ENCODE peak calls at places on chromosome 5, in five cellular contexts. One of them, this sample, is unnamed.

GRCh38 chr5:172699999-172700685 is 59.1 kb downstream of the NEURL1B start:
- DNase-seq in GM06990: no peak
- DNase-seq in fibroblast of the aortic adventitia: no peak
- DNase-seq in skeletal muscle cell: no peak
- DNase-seq in gastrocnemius medialis: no peak
- DNase-seq in this sample: no peak

GRCh38 chr5:172156541-172156994 is 31.5 kb downstream of the STK10 start:
- DNase-seq in GM06990: no peak
- DNase-seq in fibroblast of the aortic adventitia: no peak
- DNase-seq in skeletal muscle cell: no peak
- DNase-seq in gastrocnemius medialis: no peak
- DNase-seq in this sample: no peak

GRCh38 chr5:6450235-6450860 is 1.7 kb downstream of the UBE2QL1 start:
- DNase-seq in GM06990: no peak
- DNase-seq in fibroblast of the aortic adventitia: no peak
- DNase-seq in skeletal muscle cell: no peak
- DNase-seq in gastrocnemius medialis: no peak
- DNase-seq in this sample: no peak

GRCh38 chr5:69335341-69335975 is 2.9 kb upstream of the CCDC125 start:
- DNase-seq in GM06990: no peak
- DNase-seq in fibroblast of the aortic adventitia: no peak
- DNase-seq in skeletal muscle cell: no peak
- DNase-seq in gastrocnemius medialis: no peak
- DNase-seq in this sample: no peak

GRCh38 chr5:72255670-72256069 is 64.4 kb downstream of the MRPS27 start:
- DNase-seq in GM06990: no peak
- DNase-seq in fibroblast of the aortic adventitia: no peak
- DNase-seq in skeletal muscle cell: no peak
- DNase-seq in gastrocnemius medialis: no peak
- DNase-seq in this sample: no peak

GRCh38 chr5:55160493-55161209 is 680 bp downstream of the GPX8 start:
- DNase-seq in GM06990: no peak
- DNase-seq in fibroblast of the aortic adventitia: peak
- DNase-seq in skeletal muscle cell: peak
- DNase-seq in gastrocnemius medialis: peak
- DNase-seq in this sample: peak

GRCh38 chr5:56910123-56910951 is 941 bp downstream of the SETD9 start:
- DNase-seq in GM06990: no peak
- DNase-seq in fibroblast of the aortic adventitia: no peak
- DNase-seq in skeletal muscle cell: no peak
- DNase-seq in gastrocnemius medialis: no peak
- DNase-seq in this sample: no peak

GRCh38 chr5:133113331-133114061 is 61.7 kb downstream of the HSPA4 start:
- DNase-seq in GM06990: no peak
- DNase-seq in fibroblast of the aortic adventitia: peak
- DNase-seq in skeletal muscle cell: peak
- DNase-seq in gastrocnemius medialis: peak
- DNase-seq in this sample: peak

GRCh38 chr5:43000198-43000840 is 39.8 kb downstream of the ANXA2R start:
- DNase-seq in GM06990: no peak
- DNase-seq in fibroblast of the aortic adventitia: peak
- DNase-seq in skeletal muscle cell: no peak
- DNase-seq in gastrocnemius medialis: no peak
- DNase-seq in this sample: no peak

GRCh38 chr5:158881076-158881880 is 218.4 kb downstream of the EBF1 start:
- DNase-seq in GM06990: peak
- DNase-seq in fibroblast of the aortic adventitia: no peak
- DNase-seq in skeletal muscle cell: no peak
- DNase-seq in gastrocnemius medialis: no peak
- DNase-seq in this sample: no peak

GRCh38 chr5:179211631-179212030 is 133.6 kb downstream of the ADAMTS2 start:
- DNase-seq in GM06990: no peak
- DNase-seq in fibroblast of the aortic adventitia: no peak
- DNase-seq in skeletal muscle cell: no peak
- DNase-seq in gastrocnemius medialis: no peak
- DNase-seq in this sample: no peak

GRCh38 chr5:115262405-115263247 is at the start of gene PGGT1B:
- DNase-seq in GM06990: peak
- DNase-seq in fibroblast of the aortic adventitia: peak
- DNase-seq in skeletal muscle cell: no peak
- DNase-seq in gastrocnemius medialis: peak
- DNase-seq in this sample: peak

GRCh38 chr5:159645194-159645846 is 271.0 kb upstream of the ADRA1B start:
- DNase-seq in GM06990: peak
- DNase-seq in fibroblast of the aortic adventitia: no peak
- DNase-seq in skeletal muscle cell: no peak
- DNase-seq in gastrocnemius medialis: no peak
- DNase-seq in this sample: no peak

GRCh38 chr5:74320526-74320925 is 320.0 kb downstream of the ENC1 start:
- DNase-seq in GM06990: no peak
- DNase-seq in fibroblast of the aortic adventitia: no peak
- DNase-seq in skeletal muscle cell: no peak
- DNase-seq in gastrocnemius medialis: no peak
- DNase-seq in this sample: no peak

GRCh38 chr5:4191024-4191423 is 595.4 kb downstream of the IRX1 start:
- DNase-seq in GM06990: no peak
- DNase-seq in fibroblast of the aortic adventitia: no peak
- DNase-seq in skeletal muscle cell: no peak
- DNase-seq in gastrocnemius medialis: no peak
- DNase-seq in this sample: no peak

GRCh38 chr5:147658293-147658932 is 124.1 kb downstream of the JAKMIP2 start:
- DNase-seq in GM06990: no peak
- DNase-seq in fibroblast of the aortic adventitia: no peak
- DNase-seq in skeletal muscle cell: no peak
- DNase-seq in gastrocnemius medialis: no peak
- DNase-seq in this sample: peak

GRCh38 chr5:152405145-152405544 is at the start of gene NMUR2:
- DNase-seq in GM06990: no peak
- DNase-seq in fibroblast of the aortic adventitia: no peak
- DNase-seq in skeletal muscle cell: no peak
- DNase-seq in gastrocnemius medialis: no peak
- DNase-seq in this sample: no peak

GRCh38 chr5:179228341-179229121 is 116.7 kb downstream of the ADAMTS2 start:
- DNase-seq in GM06990: no peak
- DNase-seq in fibroblast of the aortic adventitia: no peak
- DNase-seq in skeletal muscle cell: no peak
- DNase-seq in gastrocnemius medialis: no peak
- DNase-seq in this sample: no peak

GRCh38 chr5:68652507-68652906 is 437.0 kb downstream of the PIK3R1 start:
- DNase-seq in GM06990: no peak
- DNase-seq in fibroblast of the aortic adventitia: peak
- DNase-seq in skeletal muscle cell: peak
- DNase-seq in gastrocnemius medialis: peak
- DNase-seq in this sample: no peak

GRCh38 chr5:72106922-72107873 is at the start of gene MAP1B:
- DNase-seq in GM06990: peak
- DNase-seq in fibroblast of the aortic adventitia: peak
- DNase-seq in skeletal muscle cell: no peak
- DNase-seq in gastrocnemius medialis: peak
- DNase-seq in this sample: no peak

GRCh38 chr5:171965740-171966139 is 40.7 kb downstream of the FBXW11 start:
- DNase-seq in GM06990: no peak
- DNase-seq in fibroblast of the aortic adventitia: no peak
- DNase-seq in skeletal muscle cell: no peak
- DNase-seq in gastrocnemius medialis: no peak
- DNase-seq in this sample: no peak

GRCh38 chr5:169746147-169746694 is 109.1 kb downstream of the DOCK2 start:
- DNase-seq in GM06990: no peak
- DNase-seq in fibroblast of the aortic adventitia: no peak
- DNase-seq in skeletal muscle cell: no peak
- DNase-seq in gastrocnemius medialis: no peak
- DNase-seq in this sample: no peak

GRCh38 chr5:176352116-176352878 is 9.3 kb downstream of the KIAA1191 start:
- DNase-seq in GM06990: no peak
- DNase-seq in fibroblast of the aortic adventitia: no peak
- DNase-seq in skeletal muscle cell: no peak
- DNase-seq in gastrocnemius medialis: no peak
- DNase-seq in this sample: no peak

GRCh38 chr5:133287500-133287899 is 235.7 kb downstream of the HSPA4 start:
- DNase-seq in GM06990: no peak
- DNase-seq in fibroblast of the aortic adventitia: peak
- DNase-seq in skeletal muscle cell: no peak
- DNase-seq in gastrocnemius medialis: no peak
- DNase-seq in this sample: peak

GRCh38 chr5:64853777-64854176 is 85.0 kb downstream of the CWC27 start:
- DNase-seq in GM06990: no peak
- DNase-seq in fibroblast of the aortic adventitia: no peak
- DNase-seq in skeletal muscle cell: no peak
- DNase-seq in gastrocnemius medialis: no peak
- DNase-seq in this sample: no peak

GRCh38 chr5:154309805-154310204 is 119.3 kb downstream of the GALNT10 start:
- DNase-seq in GM06990: no peak
- DNase-seq in fibroblast of the aortic adventitia: no peak
- DNase-seq in skeletal muscle cell: no peak
- DNase-seq in gastrocnemius medialis: no peak
- DNase-seq in this sample: no peak

GRCh38 chr5:154309361-154309725 is 118.8 kb downstream of the GALNT10 start:
- DNase-seq in GM06990: no peak
- DNase-seq in fibroblast of the aortic adventitia: peak
- DNase-seq in skeletal muscle cell: no peak
- DNase-seq in gastrocnemius medialis: no peak
- DNase-seq in this sample: no peak

GRCh38 chr5:154312000-154312399 is 121.5 kb downstream of the GALNT10 start:
- DNase-seq in GM06990: no peak
- DNase-seq in fibroblast of the aortic adventitia: no peak
- DNase-seq in skeletal muscle cell: no peak
- DNase-seq in gastrocnemius medialis: no peak
- DNase-seq in this sample: no peak

GRCh38 chr5:154311362-154311761 is 120.8 kb downstream of the GALNT10 start:
- DNase-seq in GM06990: peak
- DNase-seq in fibroblast of the aortic adventitia: no peak
- DNase-seq in skeletal muscle cell: no peak
- DNase-seq in gastrocnemius medialis: no peak
- DNase-seq in this sample: no peak

DNA sequence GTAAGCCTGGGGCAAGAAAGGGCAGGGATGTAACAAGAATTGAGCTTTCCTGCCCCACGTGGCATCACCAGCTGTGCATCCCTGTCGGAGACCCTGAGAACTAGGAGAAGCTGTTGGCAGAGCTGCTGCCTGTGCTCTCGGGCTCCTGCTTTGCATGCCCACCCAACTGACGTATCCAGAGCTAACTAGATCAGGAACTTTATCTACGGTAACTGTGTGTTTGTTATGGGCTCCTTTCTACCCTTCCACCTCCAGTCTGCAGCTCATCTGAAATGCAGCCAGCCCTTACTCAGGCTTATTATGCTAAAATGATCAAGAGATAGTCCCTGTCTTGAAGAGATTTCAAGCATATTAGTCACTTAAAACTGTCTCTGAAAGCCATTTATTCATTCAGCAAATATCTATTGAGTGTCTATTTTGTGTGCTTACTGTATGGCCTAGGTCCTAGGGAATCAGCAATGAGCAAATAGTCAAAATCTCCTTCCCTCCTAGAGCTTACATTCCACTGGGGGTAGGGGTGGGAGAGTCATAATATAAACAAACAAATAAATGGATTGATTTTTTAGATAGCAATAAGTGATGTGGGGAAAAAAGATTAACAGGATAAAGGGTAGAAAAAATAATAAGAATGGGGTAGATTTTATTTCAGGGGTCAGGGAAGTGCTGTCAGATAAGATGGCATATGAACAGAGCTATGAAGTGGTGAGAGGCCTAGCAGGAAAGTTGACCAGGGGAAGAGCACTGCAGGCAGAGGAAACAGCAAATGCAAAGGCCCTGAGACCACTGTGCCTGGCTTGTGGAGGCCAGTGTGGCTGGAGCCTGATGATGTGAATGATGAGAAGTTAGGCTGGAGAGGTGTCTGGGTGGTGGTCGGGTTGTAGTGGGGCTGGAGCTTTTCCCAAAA is 118.2 kb downstream of the GALNT10 start:
- DNase-seq in GM06990: no peak
- DNase-seq in fibroblast of the aortic adventitia: peak
- DNase-seq in skeletal muscle cell: no peak
- DNase-seq in gastrocnemius medialis: no peak
- DNase-seq in this sample: no peak
- H3K4me3 ChIP-seq in GM06990: no peak
- H3K4me3 ChIP-seq in fibroblast of the aortic adventitia: no peak
- H3K4me3 ChIP-seq in skeletal muscle cell: no peak
- H3K4me3 ChIP-seq in gastrocnemius medialis: no peak
- H3K4me3 ChIP-seq in this sample: no peak

DNA sequence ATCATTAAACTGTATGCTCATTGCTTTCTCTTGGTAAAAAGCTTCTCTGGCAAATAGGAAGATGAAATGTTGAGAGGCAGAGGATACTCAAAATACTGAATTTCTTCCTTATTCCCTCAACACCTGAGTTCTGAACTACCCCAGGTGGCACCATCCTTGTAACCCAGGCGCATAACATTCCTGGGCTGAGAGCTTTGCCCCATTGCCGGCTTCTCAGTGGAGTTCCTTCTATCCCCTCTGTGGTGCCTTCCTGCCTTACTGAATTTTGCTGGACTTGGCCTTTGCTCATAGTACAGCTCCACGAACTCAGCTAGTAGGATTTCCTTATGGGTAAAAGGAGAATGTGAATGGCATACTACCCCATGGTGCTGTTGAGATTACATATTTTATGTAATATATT is 54.7 kb downstream of the BASP1 start:
- DNase-seq in GM06990: no peak
- DNase-seq in fibroblast of the aortic adventitia: no peak
- DNase-seq in skeletal muscle cell: no peak
- DNase-seq in gastrocnemius medialis: no peak
- DNase-seq in this sample: no peak
- H3K4me3 ChIP-seq in GM06990: no peak
- H3K4me3 ChIP-seq in fibroblast of the aortic adventitia: no peak
- H3K4me3 ChIP-seq in skeletal muscle cell: no peak
- H3K4me3 ChIP-seq in gastrocnemius medialis: no peak
- H3K4me3 ChIP-seq in this sample: no peak

DNA sequence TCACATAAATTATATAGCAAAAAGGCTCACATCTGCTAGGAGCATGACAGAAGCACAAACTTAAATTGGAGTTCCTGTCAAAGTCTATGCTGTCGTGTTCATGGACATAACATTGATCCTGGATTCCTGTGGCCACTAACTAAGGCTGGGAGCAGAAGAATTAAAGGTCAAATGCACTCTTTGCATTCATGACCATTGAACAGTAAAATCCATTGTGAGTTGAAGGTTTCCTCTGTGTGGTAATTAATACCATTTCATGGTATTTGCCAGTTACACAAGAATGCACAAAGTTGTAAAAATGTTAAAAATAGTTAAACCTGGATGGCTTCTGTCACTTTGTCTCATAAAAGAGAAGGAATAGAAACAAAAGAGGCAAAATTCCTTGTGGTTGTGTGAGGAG is 242.6 kb downstream of the NPR3 start:
- DNase-seq in GM06990: no peak
- DNase-seq in fibroblast of the aortic adventitia: no peak
- DNase-seq in skeletal muscle cell: no peak
- DNase-seq in gastrocnemius medialis: no peak
- DNase-seq in this sample: no peak
- H3K4me3 ChIP-seq in GM06990: no peak
- H3K4me3 ChIP-seq in fibroblast of the aortic adventitia: no peak
- H3K4me3 ChIP-seq in skeletal muscle cell: no peak
- H3K4me3 ChIP-seq in gastrocnemius medialis: no peak
- H3K4me3 ChIP-seq in this sample: no peak

DNA sequence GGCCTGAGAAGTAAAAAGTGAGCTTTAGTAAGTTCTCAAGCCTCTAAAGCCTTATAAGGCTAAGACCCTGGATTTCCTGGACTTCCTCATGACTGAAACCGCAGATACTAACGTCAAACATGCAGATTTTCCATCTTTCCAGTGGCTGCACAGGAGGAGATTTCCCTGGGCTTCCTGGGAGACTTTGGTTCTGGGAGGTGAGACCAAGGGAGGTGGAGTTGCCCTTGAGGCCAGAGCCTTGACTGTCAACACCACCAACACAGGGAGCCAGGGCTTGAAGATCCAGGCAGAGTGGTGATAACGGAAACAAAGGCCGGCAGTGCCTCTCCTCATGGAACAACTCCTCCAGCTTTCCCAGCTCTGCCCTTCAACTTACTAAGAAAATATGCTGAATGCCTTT is 144.7 kb upstream of the LRRTM2 start:
- DNase-seq in GM06990: no peak
- DNase-seq in fibroblast of the aortic adventitia: peak
- DNase-seq in skeletal muscle cell: no peak
- DNase-seq in gastrocnemius medialis: no peak
- DNase-seq in this sample: no peak
- H3K4me3 ChIP-seq in GM06990: no peak
- H3K4me3 ChIP-seq in fibroblast of the aortic adventitia: no peak
- H3K4me3 ChIP-seq in skeletal muscle cell: no peak
- H3K4me3 ChIP-seq in gastrocnemius medialis: no peak
- H3K4me3 ChIP-seq in this sample: no peak